ENCODE peak calls at places on chromosome 20, in eight cellular contexts. T is Caco-2; M is T-helper 1 cell; I is ACHN; U is adipocyte; B is stimulated activated CD4-positive, alpha-beta T cell treated with anti-CD3 and anti-CD28 coated beads, Interleukin-12 subunit alpha, Interleukin-12 subunit beta, amount 100 ng/mL, for 48 hours; R is HCT116; X is activated T-helper 1 cell treated with anti-CD3 and anti-CD28 coated beads, Interleukin-12 subunit alpha, Interleukin-12 subunit beta, Interleukin-2, Interleukin-4 antibody, amounts not matched to agents 30 ng/mL and 10 ng/mL and 1 ng/mL, durations not matched to agents 14 hours and 24 hours and 36 hours. A is an unnamed sample.

GRCh38 chr20:25090492-25091429 is 8.8 kb upstream of the VSX1 start:
- DNase-seq in T (no peak), M (peak), I (no peak), U (no peak), B (peak), R (no peak), X (peak), A (no peak)

GRCh38 chr20:51312480-51312783 is 230.1 kb downstream of the NFATC2 start:
- DNase-seq in T (no peak), M (no peak), I (no peak), U (no peak), B (no peak), R (no peak), X (no peak), A (no peak)

GRCh38 chr20:61953037-61953788 is 112.5 kb downstream of the TAF4 start:
- DNase-seq in T (peak), M (no peak), I (no peak), U (no peak), B (no peak), R (no peak), X (no peak), A (no peak)

GRCh38 chr20:40471261-40471629 is 217.8 kb downstream of the MAFB start:
- DNase-seq in T (peak), M (no peak), I (no peak), U (no peak), B (no peak), R (no peak), X (no peak), A (no peak)

GRCh38 chr20:48159156-48159971 is 374.1 kb upstream of the SULF2 start:
- DNase-seq in T (no peak), M (no peak), I (no peak), U (no peak), B (no peak), R (no peak), X (no peak), A (no peak)

GRCh38 chr20:63891061-63892002 is 3.6 kb upstream of the DNAJC5 start:
- DNase-seq in T (no peak), M (no peak), I (no peak), U (no peak), B (no peak), R (no peak), X (no peak), A (no peak)

GRCh38 chr20:20211988-20212518 is 155.9 kb upstream of the INSM1 start:
- DNase-seq in T (no peak), M (no peak), I (no peak), U (no peak), B (no peak), R (no peak), X (no peak), A (no peak)

GRCh38 chr20:48717095-48717958 is 110.5 kb downstream of the PREX1 start:
- DNase-seq in T (no peak), M (no peak), I (no peak), U (no peak), B (no peak), R (no peak), X (no peak), A (no peak)

GRCh38 chr20:63697868-63698545 is 1.6 kb downstream of the TNFRSF6B start:
- DNase-seq in T (peak), M (no peak), I (peak), U (no peak), B (no peak), R (no peak), X (no peak), A (peak)

GRCh38 chr20:48725589-48725991 is 102.2 kb downstream of the PREX1 start:
- DNase-seq in T (peak), M (no peak), I (peak), U (no peak), B (no peak), R (peak), X (no peak), A (no peak)

GRCh38 chr20:33789109-33789857 is 21.9 kb upstream of the CHMP4B start:
- DNase-seq in T (peak), M (no peak), I (peak), U (peak), B (no peak), R (peak), X (no peak), A (no peak)

GRCh38 chr20:2244993-2245392 is 50.8 kb upstream of the TGM3 start:
- DNase-seq in T (no peak), M (no peak), I (no peak), U (no peak), B (no peak), R (no peak), X (no peak), A (no peak)

A was measured in HuH-7.